ENCODE peak calls at places on chromosome 9, in six cellular contexts. L, F, J, X, I and H are unnamed samples.

GRCh38 chr9:18240213-18240612 is 233.7 kb upstream of the ADAMTSL1 start:
- DNase-seq in I (no peak), J (no peak), F (no peak), X (no peak), L (no peak), H (no peak)

GRCh38 chr9:129665814-129666511 is 516 bp downstream of the PRRX2 start:
- DNase-seq in J (no peak), I (no peak), F (peak; percentile 57), L (no peak), X (no peak), H (no peak)

GRCh38 chr9:127877566-127877998 is at the start of gene AK1:
- DNase-seq in L (peak; percentile 83), J (peak; percentile 55), X (peak; percentile 80), I (peak; percentile 91), F (peak; percentile 95), H (no peak)

GRCh38 chr9:114850871-114851270 is 45.0 kb upstream of the TNFSF15 start:
- DNase-seq in I (no peak), L (no peak), X (no peak), J (peak; percentile 48), F (no peak), H (no peak)

GRCh38 chr9:37574996-37575395 is 1.2 kb downstream of the FBXO10 start:
- DNase-seq in L (peak; percentile 25), J (peak; percentile 26), X (no peak), I (no peak), F (no peak), H (no peak)

GRCh38 chr9:90037136-90037797 is 432.5 kb downstream of the GADD45G start:
- DNase-seq in J (no peak), I (no peak), X (no peak), F (no peak), L (no peak), H (no peak)

GRCh38 chr9:95107976-95108375 is 209.5 kb downstream of the FANCC start:
- DNase-seq in F (no peak), I (peak; percentile 31), J (no peak), L (no peak), X (no peak), H (no peak)

GRCh38 chr9:35749515-35750255 is 598 bp downstream of the RGP1 start:
- DNase-seq in I (peak; percentile 78), X (peak; percentile 62), J (no peak), L (no peak), F (peak; percentile 65), H (peak; percentile 71)

GRCh38 chr9:134591573-134591981 is 50.0 kb upstream of the COL5A1 start:
- DNase-seq in F (peak; percentile 50), I (no peak), L (no peak), J (peak; percentile 55), X (no peak), H (no peak)

GRCh38 chr9:34996905-34997279 is 7.3 kb downstream of the DNAJB5 start:
- DNase-seq in X (no peak), J (no peak), F (no peak), I (no peak), L (no peak), H (no peak)

GRCh38 chr9:110990481-110990880 is 47.8 kb downstream of the LPAR1 start:
- DNase-seq in L (no peak), J (no peak), X (no peak), I (no peak), F (no peak), H (no peak)

GRCh38 chr9:128908372-128908771 is 12.4 kb upstream of the PHYHD1 start:
- DNase-seq in L (no peak), F (no peak), J (no peak), X (no peak), I (no peak), H (no peak)

GRCh38 chr9:99059074-99059894 is 45.6 kb upstream of the TGFBR1 start:
- DNase-seq in L (no peak), F (peak; percentile 61), X (no peak), I (no peak), J (no peak), H (no peak)

GRCh38 chr9:37840560-37841194 is 40.1 kb downstream of the DCAF10 start:
- DNase-seq in J (peak; percentile 85), X (no peak), F (no peak), L (peak; percentile 66), I (no peak), H (no peak)

GRCh38 chr9:128104171-128104618 is 23.3 kb downstream of the PTGES2 start:
- DNase-seq in L (no peak), J (no peak), I (no peak), F (no peak), X (peak; percentile 87), H (no peak)

GRCh38 chr9:31393240-31393639 is 991.2 kb upstream of the ACO1 start:
- DNase-seq in L (no peak), J (no peak), I (no peak), F (no peak), X (no peak), H (no peak)

GRCh38 chr9:79857188-79857587 is 285.4 kb downstream of the TLE4 start:
- DNase-seq in L (no peak), I (no peak), X (no peak), J (no peak), F (no peak), H (no peak)

GRCh38 chr9:74974558-74974957 is 21.8 kb upstream of the C9orf40 start:
- DNase-seq in X (no peak), J (no peak), L (no peak), F (no peak), I (no peak), H (no peak)

GRCh38 chr9:81028504-81028903 is 660.8 kb downstream of the TLE1 start:
- DNase-seq in X (no peak), J (peak; percentile 99), L (no peak), I (no peak), F (no peak), H (no peak)

GRCh38 chr9:132201780-132202703 is 40.2 kb downstream of the NTNG2 start:
- DNase-seq in X (no peak), L (no peak), I (no peak), J (no peak), F (no peak), H (no peak)

GRCh38 chr9:71145179-71145578 is 23.8 kb upstream of the TRPM3 start:
- DNase-seq in L (peak; percentile 85), F (no peak), J (no peak), X (peak; percentile 28), I (no peak), H (no peak)

GRCh38 chr9:120921751-120922181 is 4.8 kb downstream of the TRAF1 start:
- DNase-seq in J (no peak), F (peak; percentile 82), X (no peak), I (no peak), L (peak; percentile 53), H (no peak)

GRCh38 chr9:116275418-116276295 is 122.1 kb downstream of the PAPPA start:
- DNase-seq in I (no peak), L (no peak), J (peak; percentile 87), F (no peak), X (no peak), H (no peak)

GRCh38 chr9:95506692-95507455 is 9.9 kb downstream of the PTCH1 start:
- DNase-seq in J (peak; percentile 75), X (peak; percentile 54), F (peak; percentile 81), L (peak; percentile 54), I (peak; percentile 73), H (no peak)

GRCh38 chr9:105405514-105406131 is 42.2 kb upstream of the FSD1L start:
- DNase-seq in I (no peak), X (no peak), J (peak; percentile 69), L (no peak), F (no peak), H (peak; percentile 77)

GRCh38 chr9:93670208-93671029 is 94.0 kb downstream of the PHF2 start:
- DNase-seq in X (peak; percentile 14), L (peak; percentile 51), I (peak; percentile 59), F (peak; percentile 43), J (peak; percentile 25), H (no peak)

GRCh38 chr9:93669958-93670207 is 93.5 kb downstream of the PHF2 start:
- DNase-seq in X (no peak), J (no peak), L (peak; percentile 12), F (no peak), I (no peak), H (no peak)

GRCh38 chr9:93669116-93669957 is 93.0 kb downstream of the PHF2 start:
- DNase-seq in F (peak; percentile 40), J (no peak), L (peak; percentile 3), X (peak; percentile 21), I (peak; percentile 59), H (no peak)

GRCh38 chr9:93672622-93673270 is 96.4 kb downstream of the PHF2 start:
- DNase-seq in F (peak; percentile 22), J (no peak), L (no peak), X (peak; percentile 14), I (no peak), H (no peak)

GRCh38 chr9:93671030-93671358 is 94.6 kb downstream of the PHF2 start:
- DNase-seq in I (no peak), L (no peak), J (no peak), X (no peak), F (peak; percentile 35), H (no peak)
- H3K4me3 ChIP-seq in I (no peak overlapping the region), L (no peak overlapping the region), J (no peak overlapping the region), X (no peak overlapping the region), F (no peak overlapping the region), H (no peak overlapping the region)

GRCh38 chr9:92882276-92882675 is 4.4 kb upstream of the ZNF484 start:
- DNase-seq in F (no peak), I (no peak), X (no peak), J (no peak), L (no peak), H (no peak)
- H3K4me1 ChIP-seq in F (no peaks in the 10 kb centered on the region), I (no peaks in the 10 kb centered on the region), X (no peaks in the 10 kb centered on the region), J (no peaks in the 10 kb centered on the region), L (peaks cover 4% of the 10 kb centered on the region), H (peaks cover 10% of the 10 kb centered on the region)

GRCh38 chr9:137231313-137232039 is 775 bp downstream of the SLC34A3 start:
- DNase-seq in I (no peak), J (no peak), L (no peak), F (no peak), X (no peak), H (no peak)

GRCh38 chr9:137234055-137234697 is 3.5 kb downstream of the SLC34A3 start:
- DNase-seq in I (no peak), F (no peak), J (no peak), L (no peak), X (no peak), H (no peak)

GRCh38 chr9:137232101-137232500 is 1.4 kb downstream of the SLC34A3 start:
- DNase-seq in L (no peak), X (no peak), J (no peak), I (no peak), F (no peak), H (no peak)

GRCh38 chr9:137233143-137233980 is 2.7 kb downstream of the SLC34A3 start:
- DNase-seq in L (no peak), X (no peak), F (no peak), I (no peak), J (no peak), H (no peak)

DNA sequence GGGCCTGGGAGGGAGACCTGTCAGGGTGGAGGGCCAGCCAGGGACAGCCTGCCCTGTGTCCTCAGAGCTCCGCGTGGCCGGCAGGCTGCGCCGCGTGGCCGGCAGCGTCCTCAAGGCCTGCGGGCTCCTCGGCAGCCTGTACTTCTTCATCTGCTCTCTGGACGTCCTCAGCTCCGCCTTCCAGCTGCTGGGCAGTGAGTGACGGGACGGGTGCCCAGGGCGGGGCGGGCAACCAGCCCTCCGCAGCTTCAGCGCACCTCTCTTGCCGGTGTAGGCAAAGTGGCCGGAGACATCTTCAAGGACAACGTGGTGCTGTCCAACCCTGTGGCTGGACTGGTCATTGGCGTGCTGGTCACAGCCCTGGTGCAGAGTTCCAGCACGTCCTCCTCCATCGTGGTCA is 1.8 kb downstream of the SLC34A3 start:
- DNase-seq in L (no peak), F (no peak), X (no peak), I (no peak), J (no peak), H (no peak)
- H3K27me3 ChIP-seq in L (no peaks in the 10 kb centered on the region), F (no peaks in the 10 kb centered on the region), X (peaks cover 88% of the 10 kb centered on the region), I (peaks cover 59% of the 10 kb centered on the region), J (no peaks in the 10 kb centered on the region), H (no peaks in the 10 kb centered on the region)

GRCh38 chr9:93711002-93711401 is 134.6 kb downstream of the PHF2 start:
- DNase-seq in I (no peak), X (no peak), J (no peak), F (no peak), L (no peak), H (no peak)
- H3K4me3 ChIP-seq in I (no peak overlapping the region), X (no peak overlapping the region), J (no peak overlapping the region), F (no peak overlapping the region), L (no peak overlapping the region), H (no peak overlapping the region)